ENCODE peak calls at places on chromosome 10, in seven cellular contexts. One of them, this sample, is unnamed.

GRCh38 chr10:60008816-60009215 is 102.5 kb upstream of the CCDC6 start:
- DNase-seq in IMR-90: no peak
- DNase-seq in HCT116: no peak
- DNase-seq in K562: no peak
- DNase-seq in H1: no peak
- DNase-seq in GM12878: no peak
- DNase-seq in HepG2: no peak
- DNase-seq in this sample: peak; percentile 37

GRCh38 chr10:133361227-133361626 is 3.4 kb upstream of the FUOM start:
- DNase-seq in GM12878: no peak
- DNase-seq in HCT116: no peak
- DNase-seq in K562: no peak
- DNase-seq in IMR-90: no peak
- DNase-seq in HepG2: no peak
- DNase-seq in H1: no peak
- DNase-seq in this sample: no peak

GRCh38 chr10:61935085-61935484 is 33.6 kb downstream of the ARID5B start:
- DNase-seq in K562: no peak
- DNase-seq in IMR-90: no peak
- DNase-seq in H1: no peak
- DNase-seq in HepG2: no peak
- DNase-seq in HCT116: no peak
- DNase-seq in GM12878: no peak
- DNase-seq in this sample: no peak

GRCh38 chr10:133124357-133125211 is 35.4 kb upstream of the KNDC1 start:
- DNase-seq in GM12878: no peak
- DNase-seq in HCT116: no peak
- DNase-seq in K562: peak; percentile 61
- DNase-seq in H1: no peak
- DNase-seq in IMR-90: no peak
- DNase-seq in HepG2: no peak
- DNase-seq in this sample: peak; percentile 47

GRCh38 chr10:35657621-35658020 is 15.5 kb upstream of the FZD8 start:
- DNase-seq in HCT116: no peak
- DNase-seq in HepG2: no peak
- DNase-seq in K562: no peak
- DNase-seq in GM12878: no peak
- DNase-seq in H1: no peak
- DNase-seq in IMR-90: no peak
- DNase-seq in this sample: no peak

GRCh38 chr10:14564268-14564744 is 210.4 kb downstream of the FAM107B start:
- DNase-seq in IMR-90: no peak
- DNase-seq in HepG2: no peak
- DNase-seq in K562: no peak
- DNase-seq in HCT116: no peak
- DNase-seq in H1: no peak
- DNase-seq in GM12878: no peak
- DNase-seq in this sample: no peak

GRCh38 chr10:70508912-70509366 is 30.4 kb downstream of the PALD1 start:
- DNase-seq in GM12878: no peak
- DNase-seq in IMR-90: peak; percentile 28
- DNase-seq in H1: no peak
- DNase-seq in HepG2: no peak
- DNase-seq in K562: no peak
- DNase-seq in HCT116: no peak
- DNase-seq in this sample: no peak

GRCh38 chr10:73232887-73233286 is 14.2 kb downstream of the DNAJC9 start:
- DNase-seq in HepG2: no peak
- DNase-seq in IMR-90: no peak
- DNase-seq in HCT116: no peak
- DNase-seq in GM12878: no peak
- DNase-seq in H1: no peak
- DNase-seq in K562: peak; percentile 64
- DNase-seq in this sample: no peak

GRCh38 chr10:129459762-129460539 is 7.1 kb upstream of the MGMT start:
- DNase-seq in IMR-90: no peak
- DNase-seq in HCT116: no peak
- DNase-seq in HepG2: peak; percentile 61
- DNase-seq in K562: no peak
- DNase-seq in H1: no peak
- DNase-seq in GM12878: no peak
- DNase-seq in this sample: no peak

GRCh38 chr10:3876563-3876962 is 91.6 kb upstream of the KLF6 start:
- DNase-seq in HepG2: no peak
- DNase-seq in IMR-90: no peak
- DNase-seq in GM12878: no peak
- DNase-seq in H1: no peak
- DNase-seq in HCT116: no peak
- DNase-seq in K562: no peak
- DNase-seq in this sample: no peak

GRCh38 chr10:29760139-29760538 is 125.4 kb upstream of the SVIL start:
- DNase-seq in K562: no peak
- DNase-seq in GM12878: no peak
- DNase-seq in HCT116: no peak
- DNase-seq in IMR-90: no peak
- DNase-seq in H1: no peak
- DNase-seq in HepG2: no peak
- DNase-seq in this sample: no peak

DNA sequence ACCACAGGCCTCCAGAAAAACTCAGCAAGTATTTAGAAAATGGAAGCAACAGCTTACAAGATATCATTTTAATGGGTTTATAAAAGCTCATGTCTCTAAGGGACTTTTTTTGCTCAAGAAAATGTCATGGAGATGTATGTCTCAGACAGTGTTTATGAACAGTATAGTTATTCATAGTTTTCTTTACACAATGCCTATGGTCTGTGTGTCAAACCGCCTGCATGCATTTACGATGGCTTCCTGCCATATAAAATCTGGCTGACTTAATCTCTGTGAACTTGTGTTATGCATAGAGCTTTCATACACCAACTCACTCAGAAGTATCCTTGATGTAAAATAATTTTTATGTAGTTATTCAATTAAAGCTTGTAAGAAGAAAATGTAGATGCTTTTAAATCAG is 1314.2 kb upstream of the LRRTM3 start:
- DNase-seq in GM12878: no peak
- DNase-seq in HCT116: no peak
- DNase-seq in HepG2: no peak
- DNase-seq in H1: no peak
- DNase-seq in IMR-90: peak; percentile 64
- DNase-seq in K562: no peak
- DNase-seq in this sample: no peak
- TF ChIP-seq CEBPB in GM12878: no peak
- TF ChIP-seq CEBPB in HCT116: no peak
- TF ChIP-seq CEBPB in HepG2: no peak
- TF ChIP-seq CEBPB in H1: no peak
- TF ChIP-seq CEBPB in IMR-90: no peak
- TF ChIP-seq CEBPB in K562: no peak
- TF ChIP-seq CEBPB in this sample: no peak

DNA sequence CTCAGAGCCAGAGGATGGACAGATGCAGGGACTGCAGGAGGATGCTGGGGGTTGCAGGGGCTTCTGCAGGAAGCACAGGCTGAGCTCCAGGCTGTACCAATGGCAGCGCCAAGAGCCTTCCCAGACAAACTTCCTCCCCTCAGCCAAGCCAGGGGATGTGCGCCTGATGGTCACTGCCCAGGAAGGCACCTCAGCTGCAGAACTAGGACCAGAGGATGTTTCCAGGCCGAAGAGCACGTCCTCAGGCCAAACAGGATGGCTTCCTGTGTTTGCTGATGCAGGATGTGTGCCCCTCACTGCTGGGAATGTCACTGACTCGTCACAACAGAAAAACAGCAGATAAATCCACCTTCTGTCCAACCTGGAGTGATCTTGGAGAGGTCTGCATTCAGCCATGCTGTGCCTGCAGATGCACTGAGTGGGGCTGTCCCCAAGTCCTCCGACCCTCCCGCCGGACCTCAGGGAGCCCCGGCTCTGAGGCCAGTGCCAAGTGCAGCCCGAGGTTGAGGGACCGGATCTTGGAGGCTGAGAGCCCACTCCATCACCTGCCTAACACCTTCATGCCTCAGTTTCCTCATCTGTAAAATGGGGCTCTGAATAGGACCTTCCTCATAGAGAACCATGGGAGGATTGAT is 152.5 kb upstream of the CHST15 start:
- DNase-seq in HCT116: no peak
- DNase-seq in GM12878: no peak
- DNase-seq in HepG2: no peak
- DNase-seq in H1: no peak
- DNase-seq in IMR-90: no peak
- DNase-seq in K562: no peak
- DNase-seq in this sample: no peak
- TF ChIP-seq CEBPB in HCT116: no peak
- TF ChIP-seq CEBPB in GM12878: no peak
- TF ChIP-seq CEBPB in HepG2: no peak
- TF ChIP-seq CEBPB in H1: no peak
- TF ChIP-seq CEBPB in IMR-90: no peak
- TF ChIP-seq CEBPB in K562: no peak
- TF ChIP-seq CEBPB in this sample: no peak

GRCh38 chr10:77320852-77321496 is 316.6 kb downstream of the KCNMA1 start:
- DNase-seq in HCT116: no peak
- DNase-seq in HepG2: no peak
- DNase-seq in GM12878: no peak
- DNase-seq in H1: no peak
- DNase-seq in K562: no peak
- DNase-seq in IMR-90: peak; percentile 99
- DNase-seq in this sample: no peak

GRCh38 chr10:77319557-77319956 is 318.1 kb downstream of the KCNMA1 start:
- DNase-seq in H1: no peak
- DNase-seq in IMR-90: peak; percentile 65
- DNase-seq in HCT116: no peak
- DNase-seq in K562: no peak
- DNase-seq in HepG2: no peak
- DNase-seq in GM12878: no peak
- DNase-seq in this sample: no peak

GRCh38 chr10:77318739-77319138 is 318.9 kb downstream of the KCNMA1 start:
- DNase-seq in K562: no peak
- DNase-seq in H1: no peak
- DNase-seq in HCT116: no peak
- DNase-seq in GM12878: no peak
- DNase-seq in IMR-90: no peak
- DNase-seq in HepG2: no peak
- DNase-seq in this sample: no peak

GRCh38 chr10:77325233-77325537 is 312.4 kb downstream of the KCNMA1 start:
- DNase-seq in HCT116: no peak
- DNase-seq in HepG2: no peak
- DNase-seq in IMR-90: no peak
- DNase-seq in K562: no peak
- DNase-seq in GM12878: no peak
- DNase-seq in H1: no peak
- DNase-seq in this sample: no peak

GRCh38 chr10:77321868-77322267 is 315.7 kb downstream of the KCNMA1 start:
- DNase-seq in HCT116: no peak
- DNase-seq in H1: no peak
- DNase-seq in HepG2: no peak
- DNase-seq in K562: no peak
- DNase-seq in GM12878: no peak
- DNase-seq in IMR-90: peak; percentile 38
- DNase-seq in this sample: no peak
- TF ChIP-seq CEBPB in HCT116: no peak
- TF ChIP-seq CEBPB in H1: no peak
- TF ChIP-seq CEBPB in HepG2: no peak
- TF ChIP-seq CEBPB in K562: no peak
- TF ChIP-seq CEBPB in GM12878: no peak
- TF ChIP-seq CEBPB in IMR-90: no peak
- TF ChIP-seq CEBPB in this sample: no peak

GRCh38 chr10:26217396-26218105 is 977 bp downstream of the GAD2 start:
- DNase-seq in GM12878: no peak
- DNase-seq in HepG2: no peak
- DNase-seq in IMR-90: no peak
- DNase-seq in HCT116: no peak
- DNase-seq in H1: no peak
- DNase-seq in K562: no peak
- DNase-seq in this sample: no peak
- TF ChIP-seq CEBPB in GM12878: no peak
- TF ChIP-seq CEBPB in HepG2: no peak
- TF ChIP-seq CEBPB in IMR-90: no peak
- TF ChIP-seq CEBPB in HCT116: no peak
- TF ChIP-seq CEBPB in H1: no peak
- TF ChIP-seq CEBPB in K562: no peak
- TF ChIP-seq CEBPB in this sample: no peak

GRCh38 chr10:77661674-77662073 is 24.1 kb upstream of the KCNMA1 start:
- DNase-seq in K562: no peak
- DNase-seq in IMR-90: no peak
- DNase-seq in H1: no peak
- DNase-seq in GM12878: no peak
- DNase-seq in HepG2: no peak
- DNase-seq in HCT116: no peak
- DNase-seq in this sample: no peak
- TF ChIP-seq CEBPB in K562: no peak
- TF ChIP-seq CEBPB in IMR-90: no peak
- TF ChIP-seq CEBPB in H1: no peak
- TF ChIP-seq CEBPB in GM12878: no peak
- TF ChIP-seq CEBPB in HepG2: no peak
- TF ChIP-seq CEBPB in HCT116: no peak
- TF ChIP-seq CEBPB in this sample: no peak

DNA sequence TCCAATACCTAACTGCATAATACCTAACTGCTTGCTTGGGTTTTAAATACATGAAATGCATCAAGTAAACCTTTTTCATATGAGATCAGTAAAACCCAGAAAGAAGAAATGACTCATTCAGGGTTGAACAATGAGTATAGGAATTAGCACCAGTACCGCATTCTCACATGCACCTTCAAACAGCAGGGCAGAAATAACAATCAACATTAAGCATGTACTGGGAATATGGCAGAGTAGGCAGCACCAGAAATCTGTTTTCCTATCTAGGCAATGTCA is 850.3 kb upstream of the SORCS1 start:
- DNase-seq in IMR-90: no peak
- DNase-seq in H1: no peak
- DNase-seq in K562: no peak
- DNase-seq in HCT116: no peak
- DNase-seq in GM12878: peak; percentile 65
- DNase-seq in HepG2: no peak
- DNase-seq in this sample: no peak
- TF ChIP-seq CEBPB in IMR-90: no peak
- TF ChIP-seq CEBPB in H1: no peak
- TF ChIP-seq CEBPB in K562: no peak
- TF ChIP-seq CEBPB in HCT116: no peak
- TF ChIP-seq CEBPB in GM12878: peak; percentile 28
- TF ChIP-seq CEBPB in HepG2: no peak
- TF ChIP-seq CEBPB in this sample: no peak